ENCODE peak calls at places on chromosomes 2 and 18, in eight cellular contexts. Y, H, B, Q, P, K, T and Z are unnamed samples.
A peak's percentile ranks its signal among the peaks of the same experiment; 100 is the strongest.

GRCh38 chr18:49151482-49151881 is 200.7 kb upstream of the SMAD7 start:
- DNase-seq in T (no peak), B (peak; percentile 9), H (no peak), P (no peak), Y (no peak), K (no peak), Q (no peak), Z (no peak)

GRCh38 chr2:7452110-7452851 is 535.1 kb downstream of the RNF144A start:
- DNase-seq in Q (no peak), H (no peak), T (no peak), K (no peak), P (no peak), B (no peak), Y (no peak), Z (no peak)

GRCh38 chr2:233553366-233553765 is 13.2 kb downstream of the USP40 start:
- DNase-seq in Y (no peak), H (no peak), P (no peak), T (no peak), K (no peak), Q (no peak), B (no peak), Z (no peak)

GRCh38 chr2:192194866-192195547 is at the start of gene TMEFF2:
- DNase-seq in Y (peak; percentile 30), T (peak; percentile 10), K (no peak), Q (peak; percentile 81), H (no peak), P (peak; percentile 96), B (peak; percentile 98), Z (no peak)

GRCh38 chr2:221060335-221060734 is 511.8 kb downstream of the EPHA4 start:
- DNase-seq in K (no peak), B (no peak), H (no peak), P (no peak), Y (no peak), Q (no peak), T (no peak), Z (no peak)

GRCh38 chr18:24086082-24086481 is 52.8 kb upstream of the CABYR start:
- DNase-seq in T (no peak), Y (no peak), P (no peak), K (no peak), Q (no peak), H (no peak), B (no peak), Z (peak; percentile 43)

GRCh38 chr18:31667185-31667584 is 17.2 kb downstream of the B4GALT6 start:
- DNase-seq in P (no peak), K (no peak), Q (no peak), H (no peak), T (no peak), B (no peak), Y (no peak), Z (no peak)

GRCh38 chr2:45180784-45181183 is 171.5 kb upstream of the SIX2 start:
- DNase-seq in P (no peak), B (no peak), Y (no peak), T (no peak), H (no peak), Q (no peak), K (no peak), Z (no peak)

GRCh38 chr2:145906356-145906755 is 1386.4 kb upstream of the ZEB2 start:
- DNase-seq in T (peak; percentile 44), B (no peak), P (peak; percentile 4), Y (peak; percentile 21), H (peak; percentile 70), K (no peak), Q (peak; percentile 2), Z (no peak)

GRCh38 chr2:218006741-218007140 is 3.9 kb upstream of the TNS1 start:
- DNase-seq in Q (peak; percentile 60), P (no peak), T (no peak), H (no peak), Y (no peak), B (no peak), K (no peak), Z (no peak)
- TF ChIP-seq REST in Q (no peak), P (no peak), T (no peak), H (no peak), Y (no peak), B (no peak), K (no peak), Z (no peak)

DNA sequence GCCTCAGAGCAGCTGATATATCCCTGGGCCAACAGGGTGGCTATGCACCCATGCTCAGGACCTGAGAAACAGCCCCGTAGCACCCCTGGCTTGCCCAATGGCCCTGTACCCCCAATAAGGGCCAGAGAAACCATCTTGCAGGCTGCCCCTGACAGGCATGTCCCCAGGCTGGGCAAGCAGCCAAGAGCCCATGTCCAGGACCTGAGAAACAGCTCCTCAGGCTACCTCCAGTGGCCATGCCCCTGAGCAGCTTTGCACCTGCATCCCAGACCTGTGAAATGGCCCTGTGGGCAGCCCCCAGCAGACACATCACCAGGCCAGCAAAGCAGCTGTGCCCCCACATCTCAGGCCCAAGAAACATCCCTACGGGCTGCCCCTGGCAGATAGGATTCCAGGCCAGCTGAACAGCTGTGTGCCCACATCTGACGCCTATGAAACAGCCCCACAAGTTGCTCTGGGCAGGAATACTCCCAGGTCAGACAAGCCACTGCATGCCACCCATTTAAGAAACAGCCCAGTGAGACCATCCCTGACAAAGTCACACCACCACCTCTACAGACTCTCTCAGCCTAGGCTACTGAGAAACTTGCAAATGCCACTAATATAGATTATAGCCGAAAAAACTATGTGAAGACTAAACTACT is 84.1 kb downstream of the TMEM237 start:
- DNase-seq in H (no peak), Q (no peak), P (no peak), K (no peak), Y (no peak), T (no peak), B (no peak), Z (no peak)
- H3K4me1 ChIP-seq in H (no peaks in the 10 kb centered on the region), Q (no peaks in the 10 kb centered on the region), P (no peaks in the 10 kb centered on the region), K (no peaks in the 10 kb centered on the region), Y (no peaks in the 10 kb centered on the region), T (peaks cover 14% of the 10 kb centered on the region), B (peaks cover 2% of the 10 kb centered on the region), Z (no peaks in the 10 kb centered on the region)

GRCh38 chr2:134083548-134083947 is 170.3 kb upstream of the MGAT5 start:
- DNase-seq in T (no peak), H (no peak), Y (no peak), P (no peak), K (no peak), Q (no peak), B (no peak), Z (no peak)

GRCh38 chr2:134089454-134089853 is 164.4 kb upstream of the MGAT5 start:
- DNase-seq in Q (no peak), B (no peak), Y (no peak), P (no peak), T (peak; percentile 59), H (no peak), K (no peak), Z (no peak)

GRCh38 chr2:134086594-134087219 is 167.2 kb upstream of the MGAT5 start:
- DNase-seq in T (no peak), K (no peak), Q (no peak), Y (no peak), P (no peak), H (no peak), B (no peak), Z (no peak)

GRCh38 chr2:134087371-134087921 is 166.4 kb upstream of the MGAT5 start:
- DNase-seq in Q (no peak), Y (no peak), K (no peak), H (no peak), T (peak; percentile 88), B (no peak), P (peak; percentile 17), Z (no peak)
- TF ChIP-seq REST in Q (no peak), Y (no peak), K (no peak), H (no peak), T (no peak), B (no peak), P (no peak), Z (no peak)

GRCh38 chr2:234996041-234996440 is 44.2 kb downstream of the SH3BP4 start:
- DNase-seq in H (no peak), B (no peak), K (no peak), Y (no peak), T (peak; percentile 30), P (peak; percentile 54), Q (no peak), Z (no peak)
- H3K4me1 ChIP-seq in H (peaks cover 37% of the 10 kb centered on the region), B (peaks cover 52% of the 10 kb centered on the region), K (no peaks in the 10 kb centered on the region), Y (peaks cover 2% of the 10 kb centered on the region), T (peaks cover 100% of the 10 kb centered on the region), P (peaks cover 51% of the 10 kb centered on the region), Q (peaks cover 69% of the 10 kb centered on the region), Z (peaks cover 82% of the 10 kb centered on the region)

GRCh38 chr2:33022395-33022985 is 75.7 kb downstream of the LTBP1 start:
- DNase-seq in B (no peak), K (no peak), H (no peak), P (no peak), Y (no peak), Q (no peak), T (no peak), Z (no peak)
- TF ChIP-seq REST in B (no peak), K (no peak), H (no peak), P (no peak), Y (no peak), Q (no peak), T (no peak), Z (no peak)

DNA sequence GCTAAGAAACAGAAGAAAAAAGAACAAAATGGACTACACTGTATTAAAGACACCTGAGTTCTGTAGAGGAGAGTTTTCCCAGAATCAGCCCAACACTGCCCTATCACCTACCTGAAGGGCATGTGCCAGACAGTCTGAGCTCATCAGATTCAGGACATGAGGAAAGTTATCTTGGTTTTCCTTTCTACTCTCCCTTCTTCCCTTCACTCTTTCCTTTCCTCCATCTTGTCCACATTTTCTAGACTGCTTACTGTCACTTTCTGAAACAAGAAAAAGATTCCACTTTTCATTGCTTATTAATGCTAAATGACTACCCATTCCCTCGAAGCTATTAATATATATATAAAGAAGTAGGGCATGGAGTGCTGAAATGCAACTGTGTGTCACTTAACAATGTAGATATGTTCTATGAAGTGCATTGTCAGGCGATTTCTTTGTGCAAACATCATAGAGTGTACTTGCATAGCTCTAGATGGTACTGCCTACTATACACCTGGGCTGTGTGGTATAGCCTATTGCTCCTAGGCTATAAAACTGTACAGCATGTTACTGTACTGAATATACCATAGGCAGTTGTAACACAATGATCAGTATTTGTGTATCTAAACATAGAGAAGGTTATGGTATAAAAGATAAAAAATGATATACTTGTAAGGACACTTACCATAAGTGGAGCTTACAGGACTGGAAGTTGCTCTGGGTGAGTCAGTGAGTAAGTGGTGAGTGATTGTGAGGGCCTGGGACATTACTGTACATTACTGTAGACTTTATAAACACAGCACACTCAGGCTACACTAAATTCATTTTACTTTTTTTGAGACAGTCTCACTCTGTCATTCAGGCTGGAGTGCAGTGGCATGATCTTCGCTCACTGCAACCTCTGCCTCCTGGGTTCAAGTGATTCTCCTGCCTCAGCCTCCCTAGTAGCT is 145.5 kb upstream of the ITGA6 start:
- DNase-seq in B (no peak), H (no peak), Q (no peak), T (no peak), P (no peak), Y (no peak), K (no peak), Z (no peak)
- H3K4me1 ChIP-seq in B (no peaks in the 10 kb centered on the region), H (peaks cover 14% of the 10 kb centered on the region), Q (no peaks in the 10 kb centered on the region), T (no peaks in the 10 kb centered on the region), P (peaks cover 25% of the 10 kb centered on the region), Y (no peaks in the 10 kb centered on the region), K (no peaks in the 10 kb centered on the region), Z (no peaks in the 10 kb centered on the region)

GRCh38 chr2:27051902-27052645 is 606 bp downstream of the AGBL5 start:
- DNase-seq in B (peak; percentile 67), P (peak; percentile 86), K (no peak), H (no peak), Y (no peak), T (no peak), Q (peak; percentile 24), Z (no peak)
- TF ChIP-seq REST in B (no peak), P (no peak), K (no peak), H (no peak), Y (peak; percentile 20), T (no peak), Q (no peak), Z (no peak)

GRCh38 chr2:60820416-60821132 is 60.8 kb upstream of the REL start:
- DNase-seq in T (no peak), K (no peak), H (no peak), Y (no peak), B (no peak), Q (no peak), P (no peak), Z (no peak)
- H3K4me1 ChIP-seq in T (peaks cover 9% of the 10 kb centered on the region), K (no peaks in the 10 kb centered on the region), H (peaks cover 3% of the 10 kb centered on the region), Y (no peaks in the 10 kb centered on the region), B (peaks cover 2% of the 10 kb centered on the region), Q (peaks cover 4% of the 10 kb centered on the region), P (no peaks in the 10 kb centered on the region), Z (no peaks in the 10 kb centered on the region)